ENCODE peak calls at places on chromosome 16, in five cellular contexts. V is NCI-H1105 treated with DMSO at 0.1 percent for 48 hours, F is ELR, P is brain microvascular endothelial cell, H is left ventricle myocardium inferior. T is an unnamed sample.

GRCh38 chr16:72224260-72224768 is 52.4 kb upstream of the PMFBP1 start:
- DNase-seq in F (no peak), P (no peak), V (no peak), H (no peak), T (no peak)

GRCh38 chr16:2976201-2976600 is 4.0 kb downstream of the PKMYT1 start:
- DNase-seq in V (no peak), F (no peak), P (no peak), H (no peak), T (no peak)

GRCh38 chr16:83974475-83974874 is 6.4 kb downstream of the NECAB2 start:
- DNase-seq in P (no peak), F (no peak), V (no peak), H (no peak), T (no peak)

GRCh38 chr16:1794221-1794871 is 841 bp upstream of the IGFALS start:
- DNase-seq in F (no peak), V (no peak), P (no peak), H (no peak), T (peak)

GRCh38 chr16:27256861-27257260 is 11.7 kb downstream of the NSMCE1 start:
- DNase-seq in H (no peak), P (no peak), F (no peak), V (no peak), T (no peak)

GRCh38 chr16:1823821-1824220 is 2.8 kb downstream of the HAGH start:
- DNase-seq in F (peak), V (no peak), H (peak), P (peak), T (peak)

GRCh38 chr16:47375423-47375822 is 85.4 kb downstream of the ITFG1 start:
- DNase-seq in H (no peak), P (no peak), V (no peak), F (peak), T (no peak)

GRCh38 chr16:24950275-24950674 is 64.9 kb downstream of the ARHGAP17 start:
- DNase-seq in P (peak), V (no peak), F (peak), H (no peak), T (no peak)

GRCh38 chr16:74603848-74604247 is 3.1 kb downstream of the GLG1 start:
- DNase-seq in P (no peak), F (peak), H (no peak), V (no peak), T (no peak)

GRCh38 chr16:85157372-85157771 is 45.1 kb upstream of the CIBAR2 start:
- DNase-seq in H (no peak), F (no peak), V (no peak), P (no peak), T (no peak)

GRCh38 chr16:12337776-12338655 is 361.5 kb downstream of the SNX29 start:
- DNase-seq in P (no peak), F (peak), V (peak), H (no peak), T (no peak)

GRCh38 chr16:783404-784161 is 4.6 kb downstream of the RPUSD1 start:
- DNase-seq in P (no peak), F (no peak), H (peak), V (no peak), T (no peak)

GRCh38 chr16:2970563-2970962 is 1.4 kb downstream of the PAQR4 start:
- DNase-seq in H (no peak), V (no peak), P (no peak), F (no peak), T (no peak)

GRCh38 chr16:51222016-51222415 is 70.9 kb upstream of the SALL1 start:
- DNase-seq in V (no peak), F (no peak), P (no peak), H (no peak), T (no peak)

GRCh38 chr16:53417011-53417410 is 17.3 kb upstream of the RBL2 start:
- DNase-seq in P (no peak), F (no peak), V (no peak), H (no peak), T (peak)

GRCh38 chr16:1678500-1679098 is 520 bp downstream of the JPT2 start:
- DNase-seq in H (no peak), P (peak), V (peak), F (peak), T (no peak)

GRCh38 chr16:71965223-71965622 is 35.0 kb downstream of the PKD1L3 start:
- DNase-seq in F (no peak), V (no peak), H (no peak), P (no peak), T (no peak)

GRCh38 chr16:82955836-82956348 is 329.1 kb downstream of the CDH13 start:
- DNase-seq in P (no peak), V (no peak), F (no peak), H (no peak), T (no peak)

GRCh38 chr16:58299757-58300349 is 5.0 kb upstream of the PRSS54 start:
- DNase-seq in F (peak), H (no peak), P (no peak), V (no peak), T (no peak)

GRCh38 chr16:81585785-81586184 is 141.2 kb downstream of the CMIP start:
- DNase-seq in F (peak), P (no peak), V (no peak), H (no peak), T (no peak)

GRCh38 chr16:73066927-73067670 is 19.2 kb upstream of the ZFHX3 start:
- DNase-seq in V (no peak), P (peak), F (peak), H (no peak), T (no peak)

GRCh38 chr16:89925596-89926079 is 2.5 kb downstream of the TUBB3 start:
- DNase-seq in V (no peak), H (no peak), F (peak), P (no peak), T (no peak)

GRCh38 chr16:11129378-11129781 is 126.6 kb downstream of the SOCS1 start:
- DNase-seq in V (no peak), P (no peak), H (no peak), F (no peak), T (no peak)

GRCh38 chr16:11302977-11303376 is 21.8 kb upstream of the PRM1 start:
- DNase-seq in F (no peak), P (no peak), H (no peak), V (peak), T (no peak)

T was measured in T47D.